ENCODE peak calls at places on chromosomes 16 and 17, in four cellular contexts. I is stimulated activated CD4-positive, alpha-beta T cell treated with anti-CD3 and anti-CD28 coated beads, TNF-alpha, amount 100 ng/mL, for 24 hours; M is upper lobe of right lung; L is amniotic stem cell. O is an unnamed sample.

GRCh38 chr17:35947156-35947585 is 3.7 kb upstream of the LYZL6 start:
- DNase-seq in I (peak), M (no peak), L (no peak), O (peak)

GRCh38 chr16:86086471-86086870 is 187.5 kb downstream of the IRF8 start:
- DNase-seq in I (no peak), M (no peak), L (no peak), O (no peak)

GRCh38 chr16:14004719-14005315 is 66.3 kb upstream of the MRTFB start:
- DNase-seq in I (no peak), M (no peak), L (no peak), O (no peak)

GRCh38 chr16:60091479-60091878 is 1357.4 kb upstream of the GOT2 start:
- DNase-seq in I (no peak), M (no peak), L (no peak), O (no peak)

GRCh38 chr16:3656491-3657468 is 2.3 kb downstream of the DNASE1 start:
- DNase-seq in I (peak), M (peak), L (no peak), O (peak)

GRCh38 chr17:6713130-6713917 is at the start of gene SLC13A5:
- DNase-seq in I (peak), M (no peak), L (peak), O (no peak)

GRCh38 chr16:88796278-88796677 is 7.3 kb upstream of the CDT1 start:
- DNase-seq in I (no peak), M (no peak), L (no peak), O (no peak)

GRCh38 chr16:49382916-49383315 is 9.3 kb downstream of the C16orf78 start:
- DNase-seq in I (no peak), M (no peak), L (no peak), O (no peak)

GRCh38 chr17:12620200-12620720 is 45.4 kb upstream of the MYOCD start:
- DNase-seq in I (no peak), M (no peak), L (peak), O (no peak)

GRCh38 chr16:85334718-85335583 is 222.7 kb upstream of the CIBAR2 start:
- DNase-seq in I (peak), M (no peak), L (no peak), O (no peak)

GRCh38 chr16:54210437-54211081 is 76.0 kb downstream of the IRX3 start:
- DNase-seq in I (no peak), M (no peak), L (no peak), O (no peak)

GRCh38 chr17:17322516-17323510 is 19.6 kb downstream of the NT5M start:
- DNase-seq in I (no peak), M (peak), L (no peak), O (no peak)

GRCh38 chr17:31061678-31062077 is 33.1 kb upstream of the NF1 start:
- DNase-seq in I (peak), M (no peak), L (no peak), O (no peak)

GRCh38 chr16:86826931-86827330 is 248.6 kb downstream of the FOXL1 start:
- DNase-seq in I (no peak), M (no peak), L (no peak), O (no peak)

GRCh38 chr16:19980866-19981265 is 92.8 kb downstream of the GPR139 start:
- DNase-seq in I (no peak), M (no peak), L (no peak), O (no peak)

GRCh38 chr16:86137359-86137758 is 238.4 kb downstream of the IRF8 start:
- DNase-seq in I (no peak), M (no peak), L (no peak), O (no peak)

GRCh38 chr17:42312285-42313130 is 24.2 kb downstream of the STAT5A start:
- DNase-seq in I (peak), M (peak), L (peak), O (peak)

GRCh38 chr17:73343168-73343634 is 31.4 kb upstream of the CDC42EP4 start:
- DNase-seq in I (no peak), M (no peak), L (no peak), O (no peak)

GRCh38 chr16:75471723-75472634 is 7.5 kb upstream of the TMEM170A start:
- DNase-seq in I (peak), M (peak), L (peak), O (peak)

GRCh38 chr16:65832269-65832668 is 534.2 kb upstream of the CDH5 start:
- DNase-seq in I (no peak), M (no peak), L (no peak), O (no peak)

GRCh38 chr17:27811961-27812360 is 11.6 kb upstream of the NOS2 start:
- DNase-seq in I (no peak), M (no peak), L (no peak), O (no peak)

GRCh38 chr16:82660078-82660645 is 33.4 kb downstream of the CDH13 start:
- DNase-seq in I (peak), M (no peak), L (no peak), O (no peak)

GRCh38 chr17:5078106-5079028 is at the start of gene ZFP3:
- DNase-seq in I (peak), M (peak), L (no peak), O (peak)

GRCh38 chr17:45225964-45226530 is 4.4 kb downstream of the FMNL1 start:
- DNase-seq in I (peak), M (peak), L (no peak), O (peak)

GRCh38 chr16:14291941-14292825 is 221.1 kb downstream of the MRTFB start:
- DNase-seq in I (no peak), M (peak), L (no peak), O (no peak)

GRCh38 chr16:71311553-71312158 is 22.5 kb upstream of the CMTR2 start:
- DNase-seq in I (peak), M (no peak), L (no peak), O (peak)

GRCh38 chr16:818132-818531 is 17.6 kb upstream of the GNG13 start:
- DNase-seq in I (no peak), M (no peak), L (no peak), O (no peak)

GRCh38 chr17:37643829-37644228 is 583 bp upstream of the DDX52 start:
- DNase-seq in I (no peak), M (no peak), L (no peak), O (no peak)

O was measured in activated T-cell treated with anti-CD3 and anti-CD28 coated beads for 4 hours.